ENCODE peak calls at places on chromosome 20, in six cellular contexts. J is lower lobe of right lung, B is progenitor cell of endocrine pancreas, I is K562, D is IMR-90, A is AG09319. S is an unnamed sample.

GRCh38 chr20:53561505-53561904 is 32.1 kb downstream of the ZNF217 start:
- DNase-seq in A (no peak), I (no peak), B (no peak), J (no peak), D (no peak), S (no peak)

GRCh38 chr20:48153523-48153922 is 368.2 kb upstream of the SULF2 start:
- DNase-seq in A (no peak), B (no peak), J (no peak), I (no peak), D (no peak), S (no peak)

GRCh38 chr20:45266977-45267376 is 12.6 kb upstream of the SLPI start:
- DNase-seq in I (no peak), A (no peak), J (no peak), B (no peak), D (no peak), S (no peak)

GRCh38 chr20:49276201-49276894 is 1.5 kb downstream of the ZNFX1 start:
- DNase-seq in J (no peak), I (no peak), B (no peak), D (peak), A (no peak), S (peak)

GRCh38 chr20:37902504-37903313 is at the start of gene VSTM2L:
- DNase-seq in B (no peak), A (peak), J (no peak), D (peak), I (peak), S (no peak)

GRCh38 chr20:46401478-46401860 is 4.9 kb downstream of the ELMO2 start:
- DNase-seq in I (no peak), B (no peak), D (no peak), A (no peak), J (no peak), S (no peak)

GRCh38 chr20:36572701-36573102 is 695 bp upstream of the TGIF2 start:
- DNase-seq in A (no peak), J (no peak), I (peak), B (peak), D (peak), S (no peak)

GRCh38 chr20:47330933-47331708 is 25.4 kb downstream of the ZMYND8 start:
- DNase-seq in B (no peak), J (no peak), A (no peak), I (peak), D (peak), S (peak)

GRCh38 chr20:37457928-37458327 is 63.1 kb upstream of the NNAT start:
- DNase-seq in I (no peak), J (no peak), B (no peak), A (no peak), D (no peak), S (peak)

GRCh38 chr20:10524643-10525042 is 89.5 kb downstream of the SLX4IP start:
- DNase-seq in B (no peak), A (no peak), J (no peak), I (no peak), D (no peak), S (no peak)

GRCh38 chr20:21704408-21705385 is 767 bp upstream of the PAX1 start:
- DNase-seq in I (no peak), J (no peak), A (no peak), B (no peak), D (no peak), S (no peak)

GRCh38 chr20:25081065-25081729 is 744 bp downstream of the VSX1 start:
- DNase-seq in D (no peak), B (peak), J (no peak), A (no peak), I (no peak), S (no peak)

GRCh38 chr20:46631874-46632446 is 19.3 kb downstream of the SLC13A3 start:
- DNase-seq in D (no peak), J (no peak), B (no peak), I (no peak), A (no peak), S (no peak)

GRCh38 chr20:37295001-37295400 is 5.5 kb downstream of the MANBAL start:
- DNase-seq in I (no peak), A (peak), B (no peak), J (no peak), D (peak), S (no peak)

GRCh38 chr20:31836853-31837608 is 8.4 kb downstream of the FOXS1 start:
- DNase-seq in J (no peak), D (no peak), I (no peak), B (no peak), A (no peak), S (no peak)

GRCh38 chr20:47353697-47354387 is 2.7 kb downstream of the ZMYND8 start:
- DNase-seq in J (peak), D (no peak), I (no peak), A (no peak), B (no peak), S (no peak)

GRCh38 chr20:10671221-10671849 is 2.5 kb downstream of the JAG1 start:
- DNase-seq in A (peak), B (peak), D (peak), I (peak), J (peak), S (peak)

GRCh38 chr20:5608104-5608447 is 142.1 kb upstream of the SHLD1 start:
- DNase-seq in B (no peak), A (no peak), I (no peak), J (no peak), D (no peak), S (no peak)

GRCh38 chr20:60762386-60762785 is 489.7 kb upstream of the CDH4 start:
- DNase-seq in J (no peak), B (no peak), A (no peak), D (no peak), I (no peak), S (no peak)

GRCh38 chr20:18639501-18639979 is 51.7 kb downstream of the DTD1 start:
- DNase-seq in B (no peak), I (no peak), D (no peak), J (no peak), A (no peak), S (no peak)

GRCh38 chr20:34023937-34024732 is 30.4 kb downstream of the RALY start:
- DNase-seq in J (no peak), I (no peak), A (no peak), D (no peak), B (no peak), S (no peak)

GRCh38 chr20:44145131-44145770 is 41.7 kb downstream of the JPH2 start:
- DNase-seq in A (no peak), J (no peak), B (no peak), D (no peak), I (no peak), S (no peak)

GRCh38 chr20:11851646-11852045 is 66.0 kb upstream of the BTBD3 start:
- DNase-seq in J (no peak), B (no peak), I (no peak), A (no peak), D (peak), S (no peak)

GRCh38 chr20:20525756-20526155 is 157.9 kb downstream of the INSM1 start:
- DNase-seq in D (no peak), J (no peak), I (no peak), A (no peak), B (no peak), S (no peak)

GRCh38 chr20:60648556-60648955 is 603.5 kb upstream of the CDH4 start:
- DNase-seq in B (no peak), J (no peak), D (no peak), A (no peak), I (no peak), S (no peak)

GRCh38 chr20:64139200-64140081 is 24.8 kb upstream of the MYT1 start:
- DNase-seq in B (no peak), J (peak), A (no peak), D (no peak), I (no peak), S (no peak)

GRCh38 chr20:63766695-63767426 is 27.3 kb downstream of the SLC2A4RG start:
- DNase-seq in D (no peak), A (no peak), B (no peak), J (no peak), I (no peak), S (no peak)

GRCh38 chr20:48861444-48861843 is 33.6 kb upstream of the PREX1 start:
- DNase-seq in A (no peak), I (no peak), B (no peak), D (no peak), J (no peak), S (no peak)

DNA sequence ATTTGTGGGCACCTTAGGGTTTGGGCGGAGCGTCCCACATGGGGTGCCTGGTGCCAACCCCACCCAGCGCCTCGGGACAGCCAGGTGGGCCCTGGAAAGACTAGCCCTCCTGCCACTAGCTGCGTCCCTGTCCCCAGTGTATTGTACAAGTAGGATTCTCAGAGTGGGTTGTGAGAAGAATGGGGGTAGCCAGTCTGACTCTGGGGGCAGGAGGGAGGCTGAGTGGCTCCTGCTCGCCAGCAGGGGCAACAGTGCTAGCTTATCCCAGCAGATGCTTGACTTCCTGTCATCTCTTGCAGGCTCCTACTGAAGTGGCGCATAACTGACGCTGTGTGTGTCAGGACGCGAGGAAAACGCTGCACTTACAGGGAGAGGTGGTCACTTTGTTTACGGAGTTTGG is 9.3 kb downstream of the PSMA7 start:
- DNase-seq in J (no peak), D (no peak), I (no peak), A (no peak), B (no peak), S (no peak)
- TF ChIP-seq CTCF in J (no peak), D (peak), I (peak), A (peak), B (no peak), S (no peak)

GRCh38 chr20:40565681-40566040 is 123.4 kb downstream of the MAFB start:
- DNase-seq in J (no peak), B (no peak), A (no peak), D (no peak), I (no peak), S (no peak)
- TF ChIP-seq CTCF in J (no peak), B (no peak), A (no peak), D (no peak), I (no peak), S (no peak)

GRCh38 chr20:50711113-50711825 is 19.9 kb upstream of the RIPOR3 start:
- DNase-seq in I (no peak), B (no peak), D (no peak), A (no peak), J (no peak), S (no peak)

GRCh38 chr20:50715694-50716093 is 15.7 kb upstream of the PARD6B start:
- DNase-seq in J (no peak), I (no peak), A (no peak), B (no peak), D (no peak), S (no peak)

GRCh38 chr20:50716518-50716917 is 14.9 kb upstream of the PARD6B start:
- DNase-seq in B (no peak), D (no peak), A (no peak), I (no peak), J (no peak), S (no peak)

GRCh38 chr20:50712771-50713676 is 18.4 kb upstream of the PARD6B start:
- DNase-seq in I (no peak), B (no peak), J (no peak), A (no peak), D (no peak), S (no peak)

GRCh38 chr20:50713677-50714101 is 17.7 kb upstream of the PARD6B start:
- DNase-seq in J (no peak), D (peak), I (no peak), B (no peak), A (no peak), S (no peak)
- TF ChIP-seq CTCF in J (peak), D (peak), I (peak), B (peak), A (peak), S (no peak)

DNA sequence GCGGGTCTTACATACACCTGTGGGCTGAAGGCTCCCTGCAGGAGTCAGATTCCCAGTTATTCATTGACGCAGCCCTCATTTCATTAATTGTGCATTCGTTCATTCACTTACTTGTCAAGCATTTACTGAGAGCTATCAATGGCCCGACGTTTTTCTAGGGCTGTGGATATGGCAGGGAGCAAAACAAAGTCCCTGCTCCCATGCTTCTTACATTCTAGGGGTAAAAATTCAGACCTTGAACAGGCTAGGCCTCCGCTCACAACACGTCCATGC is 369 bp upstream of the NSFL1C start:
- DNase-seq in A (no peak), J (no peak), D (no peak), I (no peak), B (no peak), S (no peak)
- TF ChIP-seq CTCF in A (no peak), J (no peak), D (no peak), I (no peak), B (no peak), S (no peak)

GRCh38 chr20:55415567-55416142 is 589.7 kb downstream of the CBLN4 start:
- DNase-seq in I (no peak), A (no peak), B (no peak), D (no peak), J (no peak), S (no peak)
- TF ChIP-seq CTCF in I (no peak), A (no peak), B (peak), D (no peak), J (no peak), S (no peak)

GRCh38 chr20:62475819-62476073 is at the start of gene GATA5:
- DNase-seq in A (no peak), B (no peak), D (no peak), J (no peak), I (no peak), S (no peak)

GRCh38 chr20:62479218-62479617 is 3.4 kb upstream of the GATA5 start:
- DNase-seq in A (no peak), D (no peak), I (no peak), B (no peak), J (no peak), S (no peak)

GRCh38 chr20:62480318-62480717 is 4.5 kb upstream of the GATA5 start:
- DNase-seq in I (peak), J (no peak), D (no peak), A (no peak), B (no peak), S (no peak)

GRCh38 chr20:62476074-62476838 is 461 bp upstream of the GATA5 start:
- DNase-seq in I (peak), A (no peak), B (peak), D (no peak), J (no peak), S (no peak)

GRCh38 chr20:62477669-62478450 is 2.1 kb upstream of the GATA5 start:
- DNase-seq in B (no peak), J (no peak), I (no peak), A (no peak), D (no peak), S (no peak)
- TF ChIP-seq CTCF in B (peak), J (no peak), I (peak), A (no peak), D (no peak), S (no peak)

DNA sequence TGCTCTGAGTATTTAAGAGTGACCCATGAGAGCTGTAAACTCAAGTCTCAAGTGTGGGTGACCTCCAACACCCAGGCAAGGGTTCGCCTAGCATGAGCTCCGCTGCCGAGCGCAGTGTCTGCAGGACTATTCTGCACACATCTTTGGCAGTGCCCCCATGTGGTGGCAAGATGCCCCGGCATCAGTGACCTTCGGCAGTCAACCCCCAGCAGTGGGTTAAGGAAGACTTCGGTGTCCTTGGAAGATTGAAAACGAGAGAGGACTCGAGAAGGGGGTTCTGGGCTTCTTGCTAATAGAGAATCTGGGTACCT is 43.1 kb downstream of the RBM38 start:
- DNase-seq in J (no peak), D (no peak), I (no peak), A (no peak), B (no peak), S (no peak)
- TF ChIP-seq CTCF in J (no peak), D (no peak), I (no peak), A (no peak), B (no peak), S (no peak)

GRCh38 chr20:8997720-8998119 is 71.2 kb upstream of the PLCB4 start:
- DNase-seq in B (no peak), J (no peak), I (no peak), A (no peak), D (no peak), S (no peak)
- TF ChIP-seq CTCF in B (no peak), J (no peak), I (no peak), A (no peak), D (no peak), S (no peak)

GRCh38 chr20:23625236-23625964 is 12.4 kb downstream of the CST3 start:
- DNase-seq in D (no peak), A (no peak), J (no peak), I (no peak), B (no peak), S (no peak)
- TF ChIP-seq CTCF in D (no peak), A (no peak), J (no peak), I (no peak), B (no peak), S (no peak)

DNA sequence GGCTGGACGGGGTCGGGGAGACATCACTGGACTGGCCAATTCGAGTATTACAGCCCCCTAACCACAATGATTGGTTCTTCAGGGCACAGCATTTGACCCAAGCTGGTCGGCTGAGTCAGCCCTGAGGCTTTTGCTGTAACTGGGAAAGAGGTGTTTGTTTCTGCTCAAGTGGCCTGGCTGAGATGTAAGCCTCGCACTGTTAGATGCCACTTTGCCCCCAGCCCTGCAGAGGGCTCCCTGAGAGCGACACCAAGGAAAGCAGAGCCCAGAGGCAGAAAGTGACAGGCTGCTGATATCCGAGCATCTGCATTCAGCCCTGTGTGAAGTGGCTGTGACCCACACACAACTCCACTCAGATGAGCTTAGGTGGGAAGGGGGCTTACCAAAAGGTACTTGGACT is 19.4 kb downstream of the ERGIC3 start:
- DNase-seq in D (peak), J (no peak), A (no peak), B (no peak), I (no peak), S (no peak)
- TF ChIP-seq CTCF in D (peak), J (peak), A (peak), B (peak), I (peak), S (peak)